ENCODE peak calls at places on chromosome 7, in ten cellular contexts. O is heart left ventricle, L is spleen, R is esophagus muscularis mucosa, K is body of pancreas, E is right lobe of liver, V is testis, I is sigmoid colon, M is ovary, F is IMR-90. Y is an unnamed sample. For H3K27me3, the result is how much of the 10 kb centered on the place peaks cover.

GRCh38 chr7:96014617-96015016 is 242.3 kb downstream of the DYNC1I1 start:
- DNase-seq in O (no peak), L (no peak), R (no peak), K (no peak), E (no peak), V (no peak), I (no peak), M (no peak), F (no peak), Y (no peak)

GRCh38 chr7:104137971-104138370 is 69.8 kb downstream of the ORC5 start:
- DNase-seq in O (no peak), L (no peak), R (no peak), K (no peak), E (no peak), V (no peak), I (no peak), M (no peak), F (peak), Y (no peak)

GRCh38 chr7:77360969-77361368 is 55.2 kb downstream of the GSAP start:
- DNase-seq in O (no peak), L (no peak), R (peak), K (no peak), E (no peak), V (no peak), I (no peak), M (no peak), F (no peak), Y (no peak)

GRCh38 chr7:934469-935320 is 19.8 kb downstream of the ADAP1 start:
- DNase-seq in O (peak), L (peak), R (no peak), K (no peak), E (peak), V (no peak), I (peak), M (no peak), F (no peak), Y (no peak)

GRCh38 chr7:84248267-84248666 is 53.7 kb upstream of the SEMA3A start:
- DNase-seq in O (no peak), L (no peak), R (no peak), K (peak), E (no peak), V (no peak), I (no peak), M (no peak), F (peak), Y (no peak)

GRCh38 chr7:2157473-2158279 is 75.1 kb downstream of the MAD1L1 start:
- DNase-seq in O (peak), L (no peak), R (peak), K (peak), E (no peak), V (peak), I (peak), M (peak), F (peak), Y (peak)

GRCh38 chr7:120089968-120090367 is 183.0 kb upstream of the KCND2 start:
- DNase-seq in O (no peak), L (no peak), R (no peak), K (no peak), E (no peak), V (no peak), I (no peak), M (no peak), F (peak), Y (no peak)

GRCh38 chr7:23347682-23348180 is 48.6 kb downstream of the MALSU1 start:
- DNase-seq in O (no peak), L (no peak), R (no peak), K (no peak), E (no peak), V (no peak), I (no peak), M (no peak), F (peak), Y (no peak)

GRCh38 chr7:4616116-4616515 is 66.0 kb upstream of the FOXK1 start:
- DNase-seq in O (no peak), L (no peak), R (no peak), K (no peak), E (no peak), V (no peak), I (no peak), M (no peak), F (no peak), Y (no peak)

GRCh38 chr7:27169658-27170493 is 4.2 kb downstream of the HOXA10 start:
- DNase-seq in O (no peak), L (peak), R (no peak), K (no peak), E (no peak), V (no peak), I (peak), M (peak), F (no peak), Y (no peak)

GRCh38 chr7:84394219-84394618 is 199.6 kb upstream of the SEMA3A start:
- DNase-seq in O (no peak), L (no peak), R (no peak), K (no peak), E (no peak), V (no peak), I (no peak), M (no peak), F (no peak), Y (no peak)

GRCh38 chr7:112665709-112666108 is 124.5 kb downstream of the TMEM168 start:
- DNase-seq in O (no peak), L (no peak), R (no peak), K (peak), E (no peak), V (peak), I (no peak), M (no peak), F (peak), Y (no peak)

GRCh38 chr7:149832332-149833041 is 5.7 kb upstream of the ZNF862 start:
- DNase-seq in O (no peak), L (peak), R (no peak), K (no peak), E (no peak), V (no peak), I (peak), M (no peak), F (no peak), Y (no peak)

GRCh38 chr7:128104109-128104742 is 73.0 kb upstream of the LRRC4 start:
- DNase-seq in O (peak), L (peak), R (no peak), K (peak), E (no peak), V (peak), I (no peak), M (peak), F (no peak), Y (no peak)

GRCh38 chr7:123580406-123581161 is 21.0 kb upstream of the ASB15 start:
- DNase-seq in O (no peak), L (no peak), R (no peak), K (peak), E (no peak), V (peak), I (no peak), M (no peak), F (peak), Y (no peak)

GRCh38 chr7:55534262-55534915 is 37.9 kb downstream of the VOPP1 start:
- DNase-seq in O (peak), L (peak), R (no peak), K (peak), E (peak), V (peak), I (peak), M (no peak), F (peak), Y (peak)

GRCh38 chr7:68865351-68865885 is 732.9 kb upstream of the AUTS2 start:
- DNase-seq in O (no peak), L (no peak), R (no peak), K (no peak), E (no peak), V (no peak), I (no peak), M (no peak), F (no peak), Y (no peak)

GRCh38 chr7:82760092-82760491 is 316.5 kb upstream of the CACNA2D1 start:
- DNase-seq in O (no peak), L (no peak), R (no peak), K (no peak), E (no peak), V (no peak), I (no peak), M (no peak), F (peak), Y (no peak)

GRCh38 chr7:41130021-41130420 is 572.9 kb downstream of the INHBA start:
- DNase-seq in O (no peak), L (no peak), R (no peak), K (no peak), E (no peak), V (no peak), I (no peak), M (no peak), F (no peak), Y (no peak)

GRCh38 chr7:120989571-120990220 is 1.2 kb downstream of the CPED1 start:
- DNase-seq in O (peak), L (peak), R (no peak), K (no peak), E (peak), V (no peak), I (peak), M (peak), F (peak), Y (peak)

GRCh38 chr7:114481995-114482394 is 67.4 kb downstream of the FOXP2 start:
- DNase-seq in O (no peak), L (no peak), R (no peak), K (no peak), E (no peak), V (no peak), I (no peak), M (no peak), F (peak), Y (no peak)

GRCh38 chr7:138460649-138461607 is 869 bp downstream of the TRIM24 start:
- DNase-seq in O (peak), L (no peak), R (no peak), K (peak), E (peak), V (peak), I (peak), M (peak), F (peak), Y (peak)

GRCh38 chr7:149811221-149811620 is 27.0 kb upstream of the ZNF862 start:
- DNase-seq in O (no peak), L (no peak), R (no peak), K (no peak), E (no peak), V (no peak), I (no peak), M (no peak), F (peak), Y (no peak)

GRCh38 chr7:23349484-23350157 is 50.5 kb downstream of the MALSU1 start:
- DNase-seq in O (no peak), L (no peak), R (no peak), K (no peak), E (no peak), V (no peak), I (no peak), M (no peak), F (peak), Y (no peak)

GRCh38 chr7:139427029-139427420 is 56.4 kb downstream of the KLRG2 start:
- DNase-seq in O (no peak), L (no peak), R (no peak), K (no peak), E (no peak), V (no peak), I (no peak), M (no peak), F (no peak), Y (no peak)

GRCh38 chr7:151895008-151895661 is 18.2 kb upstream of the PRKAG2 start:
- DNase-seq in O (no peak), L (peak), R (no peak), K (no peak), E (no peak), V (no peak), I (no peak), M (no peak), F (no peak), Y (no peak)

GRCh38 chr7:80259-81236 is 111.8 kb upstream of the FAM20C start:
- DNase-seq in O (no peak), L (peak), R (no peak), K (peak), E (no peak), V (peak), I (peak), M (peak), F (no peak), Y (no peak)

GRCh38 chr7:116429986-116430619 is 69.4 kb upstream of the CAV2 start:
- DNase-seq in O (no peak), L (no peak), R (no peak), K (no peak), E (no peak), V (no peak), I (no peak), M (no peak), F (no peak), Y (no peak)

GRCh38 chr7:20440472-20441105 is 109.9 kb downstream of the ITGB8 start:
- DNase-seq in O (no peak), L (no peak), R (no peak), K (peak), E (no peak), V (peak), I (no peak), M (no peak), F (peak), Y (no peak)

GRCh38 chr7:20998309-20998708 is 211.6 kb upstream of the SP8 start:
- DNase-seq in O (no peak), L (no peak), R (no peak), K (no peak), E (no peak), V (no peak), I (no peak), M (no peak), F (no peak), Y (no peak)

GRCh38 chr7:55964802-55965470 is 551 bp downstream of the NIPSNAP2 start:
- DNase-seq in O (peak), L (peak), R (peak), K (peak), E (peak), V (peak), I (peak), M (peak), F (peak), Y (peak)

GRCh38 chr7:107694395-107694794 is 33.8 kb downstream of the SLC26A4 start:
- DNase-seq in O (no peak), L (no peak), R (no peak), K (no peak), E (no peak), V (no peak), I (no peak), M (no peak), F (peak), Y (no peak)
- H3K27ac ChIP-seq in O (no peak), L (no peak), R (no peak), K (no peak), E (no peak), V (no peak), I (no peak), M (no peak), F (no peak), Y (no peak)

DNA sequence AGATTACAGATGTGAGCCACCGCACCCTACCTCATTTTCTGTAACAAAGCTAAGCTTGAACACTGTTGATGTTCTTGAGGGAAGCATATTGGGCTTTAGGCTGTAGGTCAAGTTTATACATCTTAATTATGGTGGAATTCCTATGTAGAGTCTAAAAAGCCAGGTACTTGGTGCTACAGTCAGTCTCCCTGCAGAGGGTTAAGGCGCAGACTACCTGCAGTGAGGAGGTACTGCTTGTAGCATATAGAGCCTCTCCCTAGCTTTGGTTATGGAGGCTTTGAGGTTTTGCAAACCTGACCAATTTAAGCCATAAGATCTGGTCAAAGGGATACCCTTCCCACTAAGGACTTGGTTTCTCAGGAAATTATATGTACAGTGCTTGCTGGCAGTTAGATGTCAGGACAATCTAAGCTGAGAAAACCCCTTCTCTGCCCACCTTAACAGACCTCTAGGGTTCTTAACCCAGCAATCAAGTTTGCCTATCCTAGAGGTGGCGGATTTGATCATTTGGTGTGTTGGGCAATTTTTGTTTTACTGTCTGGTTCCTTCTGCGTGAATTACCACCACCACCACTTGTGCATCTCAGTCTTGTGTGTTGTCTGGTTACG is 6.0 kb downstream of the PPIA start:
- DNase-seq in O (no peak), L (no peak), R (no peak), K (no peak), E (no peak), V (no peak), I (no peak), M (no peak), F (no peak), Y (no peak)
- TF ChIP-seq POLR2A in O (no peak), L (no peak), R (no peak), K (no peak), E (no peak), V (no peak), I (no peak), M (no peak), F (no peak), Y (no peak)

GRCh38 chr7:101166603-101166908 is 1.2 kb upstream of the VGF start:
- DNase-seq in O (no peak), L (no peak), R (no peak), K (no peak), E (no peak), V (no peak), I (no peak), M (no peak), F (no peak), Y (no peak)
- H3K27me3 ChIP-seq in O (half or more), L (half or more), R (half or more), K (half or more), E (under half), V (under half), I (half or more), M (under half), F (under half), Y (half or more)

GRCh38 chr7:157657741-157658740 is 321.2 kb downstream of the DNAJB6 start:
- DNase-seq in O (no peak), L (peak), R (no peak), K (no peak), E (no peak), V (no peak), I (peak), M (no peak), F (no peak), Y (no peak)
- H3K27ac ChIP-seq in O (no peak), L (no peak), R (no peak), K (no peak), E (no peak), V (no peak), I (no peak), M (no peak), F (no peak), Y (no peak)

DNA sequence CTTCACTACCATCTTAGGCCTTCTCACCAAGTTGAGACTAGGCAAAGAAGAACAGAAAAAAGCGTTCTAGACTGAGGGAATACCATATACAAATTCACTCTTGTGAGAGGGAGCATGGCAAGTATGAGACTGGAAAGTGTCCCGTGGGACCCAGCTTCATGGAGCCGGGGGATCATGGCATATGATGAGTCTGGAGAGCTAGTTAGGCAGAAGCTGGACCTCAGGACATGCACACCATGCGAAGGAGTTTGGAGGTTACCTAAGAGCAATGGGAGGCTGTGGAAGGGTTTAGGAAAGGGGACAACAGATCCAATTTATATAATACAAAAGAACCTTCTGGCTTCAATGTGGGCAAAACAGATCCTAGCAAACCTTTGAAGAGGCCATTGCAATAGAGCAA is 34.1 kb downstream of the STK17A start:
- DNase-seq in O (no peak), L (no peak), R (no peak), K (no peak), E (no peak), V (no peak), I (no peak), M (no peak), F (no peak), Y (no peak)
- TF ChIP-seq POLR2A in O (no peak), L (no peak), R (no peak), K (no peak), E (no peak), V (no peak), I (no peak), M (no peak), F (no peak), Y (no peak)

GRCh38 chr7:157685430-157686284 is 348.9 kb downstream of the DNAJB6 start:
- DNase-seq in O (no peak), L (peak), R (no peak), K (no peak), E (no peak), V (peak), I (no peak), M (no peak), F (no peak), Y (peak)

GRCh38 chr7:157684596-157685429 is 348.0 kb downstream of the DNAJB6 start:
- DNase-seq in O (no peak), L (peak), R (no peak), K (no peak), E (no peak), V (no peak), I (no peak), M (no peak), F (no peak), Y (no peak)

GRCh38 chr7:157682946-157683239 is 346.1 kb downstream of the DNAJB6 start:
- DNase-seq in O (no peak), L (no peak), R (no peak), K (no peak), E (no peak), V (peak), I (no peak), M (no peak), F (no peak), Y (no peak)

GRCh38 chr7:157683251-157684156 is 346.7 kb downstream of the DNAJB6 start:
- DNase-seq in O (no peak), L (peak), R (no peak), K (no peak), E (no peak), V (peak), I (no peak), M (no peak), F (no peak), Y (no peak)

DNA sequence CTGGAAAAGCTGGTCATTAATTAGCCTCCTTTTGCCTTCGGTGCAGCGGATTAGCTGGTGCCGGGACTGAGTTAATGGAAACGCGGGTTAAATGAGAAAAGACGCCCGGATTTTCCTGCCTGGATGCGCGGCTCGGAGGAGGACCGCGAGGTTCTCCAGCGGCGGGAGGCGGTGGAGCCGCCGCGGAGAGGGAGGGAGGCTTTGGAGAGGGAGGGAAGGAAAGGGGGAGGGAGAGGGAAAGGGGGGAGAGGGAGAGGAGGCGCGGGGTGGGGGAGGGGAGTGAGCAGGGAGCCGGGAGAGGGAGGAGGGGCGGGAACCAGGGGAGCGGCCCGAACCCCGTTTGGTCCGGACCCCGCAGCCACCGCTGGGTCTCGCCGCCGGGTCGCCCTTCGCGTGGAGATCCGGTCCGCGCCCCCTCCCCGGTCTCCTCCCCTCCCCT is 347.4 kb downstream of the DNAJB6 start:
- DNase-seq in O (no peak), L (no peak), R (no peak), K (no peak), E (no peak), V (peak), I (no peak), M (no peak), F (no peak), Y (no peak)
- H3K27me3 ChIP-seq in O (half or more), L (half or more), R (half or more), K (under half), E (under half), V (under half), I (under half), M (under half), F (under half), Y (half or more)

GRCh38 chr7:135375908-135376699 is 133.8 kb downstream of the CNOT4 start:
- DNase-seq in O (no peak), L (no peak), R (no peak), K (no peak), E (no peak), V (no peak), I (no peak), M (no peak), F (no peak), Y (no peak)

GRCh38 chr7:135382162-135382561 is 127.7 kb downstream of the CNOT4 start:
- DNase-seq in O (no peak), L (no peak), R (no peak), K (no peak), E (no peak), V (no peak), I (no peak), M (no peak), F (no peak), Y (no peak)

GRCh38 chr7:135377171-135377570 is 132.7 kb downstream of the CNOT4 start:
- DNase-seq in O (no peak), L (no peak), R (no peak), K (no peak), E (no peak), V (no peak), I (no peak), M (no peak), F (no peak), Y (no peak)

GRCh38 chr7:135383525-135383924 is 126.4 kb downstream of the CNOT4 start:
- DNase-seq in O (no peak), L (no peak), R (no peak), K (no peak), E (no peak), V (no peak), I (no peak), M (no peak), F (no peak), Y (no peak)

GRCh38 chr7:135380351-135380750 is 129.6 kb downstream of the CNOT4 start:
- DNase-seq in O (no peak), L (no peak), R (no peak), K (no peak), E (no peak), V (no peak), I (no peak), M (no peak), F (no peak), Y (no peak)
- H3K27ac ChIP-seq in O (no peak), L (no peak), R (no peak), K (no peak), E (no peak), V (no peak), I (no peak), M (no peak), F (no peak), Y (no peak)

GRCh38 chr7:111475959-111476358 is 86.3 kb downstream of the IMMP2L start:
- DNase-seq in O (no peak), L (no peak), R (no peak), K (no peak), E (no peak), V (no peak), I (no peak), M (no peak), F (no peak), Y (no peak)
- TF ChIP-seq POLR2A in O (no peak), L (no peak), R (no peak), K (no peak), E (no peak), V (no peak), I (no peak), M (no peak), F (no peak), Y (no peak)

GRCh38 chr7:30285531-30286284 is 1.3 kb downstream of the ZNRF2 start:
- DNase-seq in O (peak), L (peak), R (no peak), K (peak), E (peak), V (peak), I (no peak), M (peak), F (peak), Y (peak)
- H3K27me3 ChIP-seq in O (under half), L (under half), R (under half), K (under half), E (under half), V (under half), I (under half), M (under half), F (under half), Y (under half)

Y was measured in gastrocnemius medialis.